ENCODE peak calls at places on chromosome 4, in ten cellular contexts. C is psoas muscle, O is keratinocyte, I is transverse colon, S is cardiac muscle cell, D is Karpas-422, J is SK-N-SH, Q is left lung, Z is endodermal cell, P is tibial nerve. G is an unnamed sample.

GRCh38 chr4:185839204-185839712 is 27.3 kb upstream of the SORBS2 start:
- DNase-seq in C (peak; percentile 63), O (peak; percentile 36), I (peak; percentile 57), S (peak; percentile 11), D (no peak), J (no peak), Q (no peak), Z (peak; percentile 93), P (peak; percentile 41), G (peak; percentile 43)

GRCh38 chr4:101104264-101105052 is 242.9 kb downstream of the PPP3CA start:
- DNase-seq in C (no peak), O (no peak), I (no peak), S (no peak), D (no peak), J (no peak), Q (no peak), Z (no peak), P (no peak), G (no peak)

GRCh38 chr4:24451870-24452269 is 132.5 kb downstream of the DHX15 start:
- DNase-seq in C (no peak), O (no peak), I (no peak), S (no peak), D (no peak), J (no peak), Q (no peak), Z (no peak), P (no peak), G (no peak)

GRCh38 chr4:42302348-42302747 is 94.9 kb upstream of the SHISA3 start:
- DNase-seq in C (no peak), O (no peak), I (no peak), S (peak; percentile 37), D (peak; percentile 59), J (peak; percentile 64), Q (no peak), Z (peak; percentile 91), P (peak; percentile 48), G (no peak)

GRCh38 chr4:71663780-71664179 is 120.1 kb downstream of the GC start:
- DNase-seq in C (no peak), O (no peak), I (no peak), S (no peak), D (no peak), J (no peak), Q (no peak), Z (no peak), P (no peak), G (no peak)

GRCh38 chr4:150130953-150131352 is 52.7 kb downstream of the DCLK2 start:
- DNase-seq in C (peak; percentile 57), O (no peak), I (no peak), S (no peak), D (no peak), J (no peak), Q (no peak), Z (no peak), P (peak; percentile 25), G (no peak)

GRCh38 chr4:23717528-23718248 is 172.2 kb downstream of the PPARGC1A start:
- DNase-seq in C (no peak), O (no peak), I (peak; percentile 10), S (peak; percentile 10), D (peak; percentile 74), J (peak; percentile 65), Q (no peak), Z (peak; percentile 49), P (no peak), G (peak; percentile 43)

GRCh38 chr4:54709281-54709854 is 51.6 kb downstream of the KIT start:
- DNase-seq in C (no peak), O (no peak), I (no peak), S (no peak), D (no peak), J (no peak), Q (no peak), Z (no peak), P (no peak), G (no peak)

GRCh38 chr4:120071192-120071795 is 4.6 kb upstream of the MAD2L1 start:
- DNase-seq in C (no peak), O (no peak), I (peak; percentile 30), S (peak; percentile 65), D (peak; percentile 78), J (peak; percentile 24), Q (no peak), Z (peak; percentile 49), P (no peak), G (no peak)

GRCh38 chr4:30068234-30068633 is 651.9 kb upstream of the PCDH7 start:
- DNase-seq in C (no peak), O (no peak), I (no peak), S (peak; percentile 17), D (no peak), J (no peak), Q (no peak), Z (no peak), P (no peak), G (no peak)

GRCh38 chr4:8393593-8394038 is 46.9 kb downstream of the ACOX3 start:
- DNase-seq in C (peak; percentile 85), O (no peak), I (peak; percentile 53), S (no peak), D (no peak), J (peak; percentile 89), Q (peak; percentile 7), Z (no peak), P (peak; percentile 67), G (no peak)

GRCh38 chr4:80265571-80266266 is 745 bp upstream of the FGF5 start:
- DNase-seq in C (no peak), O (peak; percentile 11), I (no peak), S (peak; percentile 33), D (no peak), J (peak; percentile 64), Q (no peak), Z (peak; percentile 63), P (no peak), G (no peak)

GRCh38 chr4:15348236-15348635 is 79.6 kb upstream of the C1QTNF7 start:
- DNase-seq in C (no peak), O (no peak), I (no peak), S (no peak), D (no peak), J (no peak), Q (no peak), Z (no peak), P (no peak), G (no peak)

GRCh38 chr4:106502106-106502699 is 133.6 kb upstream of the GIMD1 start:
- DNase-seq in C (peak; percentile 55), O (peak; percentile 7), I (peak; percentile 41), S (peak; percentile 77), D (peak; percentile 86), J (peak; percentile 62), Q (no peak), Z (peak; percentile 88), P (peak; percentile 15), G (peak; percentile 65)

GRCh38 chr4:40763228-40763716 is 13.5 kb downstream of the NSUN7 start:
- DNase-seq in C (no peak), O (no peak), I (no peak), S (no peak), D (no peak), J (no peak), Q (no peak), Z (no peak), P (no peak), G (no peak)

GRCh38 chr4:190016369-190017289 is 10.4 kb downstream of the FRG2 start:
- DNase-seq in C (no peak), O (no peak), I (no peak), S (no peak), D (no peak), J (peak; percentile 22), Q (peak; percentile 71), Z (no peak), P (no peak), G (no peak)

GRCh38 chr4:178205826-178206225 is 763.6 kb upstream of the AGA start:
- DNase-seq in C (no peak), O (peak; percentile 7), I (no peak), S (no peak), D (no peak), J (no peak), Q (no peak), Z (no peak), P (no peak), G (no peak)

GRCh38 chr4:159014896-159015295 is 88.0 kb upstream of the RAPGEF2 start:
- DNase-seq in C (no peak), O (no peak), I (no peak), S (no peak), D (no peak), J (no peak), Q (no peak), Z (no peak), P (no peak), G (no peak)
- H3K4me1 ChIP-seq in C (peaks cover 10% of the 10 kb centered on the region), O (peaks cover 13% of the 10 kb centered on the region), I (peaks cover 4% of the 10 kb centered on the region), S (no peaks in the 10 kb centered on the region), D (peaks cover 11% of the 10 kb centered on the region), J (peaks cover 10% of the 10 kb centered on the region), Q (no peaks in the 10 kb centered on the region), Z (peaks cover 3% of the 10 kb centered on the region), P (no peaks in the 10 kb centered on the region), G (no peaks in the 10 kb centered on the region)

GRCh38 chr4:4865705-4866123 is 6.2 kb downstream of the MSX1 start:
- DNase-seq in C (peak; percentile 37), O (no peak), I (no peak), S (no peak), D (no peak), J (peak; percentile 53), Q (no peak), Z (no peak), P (no peak), G (no peak)
- H3K4me3 ChIP-seq in C (peak overlapping the region; percentile 49), O (no peak overlapping the region), I (peak overlapping the region; percentile 4), S (peak overlapping the region; percentile 30), D (no peak overlapping the region), J (peak overlapping the region; percentile 19), Q (no peak overlapping the region), Z (peak overlapping the region; percentile 77), P (peak overlapping the region; percentile 31), G (no peak overlapping the region)

DNA sequence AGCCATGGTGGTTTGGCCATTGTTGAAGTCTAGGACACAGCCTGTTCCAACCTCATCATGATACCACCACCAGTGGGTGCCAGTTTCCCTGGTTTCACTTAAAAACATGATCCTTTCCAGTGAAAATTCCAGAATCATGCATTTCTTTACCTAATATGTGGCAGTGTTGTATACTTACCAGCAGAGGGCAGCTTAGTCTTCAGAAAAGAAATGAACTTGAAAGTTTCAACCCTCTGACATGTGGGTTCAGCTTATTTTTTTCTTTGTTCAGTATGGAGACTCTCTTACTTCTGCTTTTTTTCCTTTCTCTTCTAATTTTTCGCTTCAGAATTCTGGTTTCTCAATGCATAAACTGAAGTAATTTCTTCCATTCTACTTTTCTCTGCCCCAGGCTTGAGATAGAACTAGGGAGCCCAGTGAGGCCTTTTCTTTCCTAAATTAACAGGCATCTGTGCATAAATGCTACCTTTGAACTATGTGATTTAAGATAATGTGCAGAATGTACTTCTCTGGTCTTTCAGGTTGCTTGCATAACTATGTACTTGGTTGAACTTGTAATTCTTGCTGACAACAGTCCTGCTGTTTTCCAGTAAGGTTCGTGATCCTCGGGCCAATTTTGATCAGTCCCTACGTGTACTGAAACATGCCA is 10.7 kb downstream of the LIAS start:
- DNase-seq in C (no peak), O (no peak), I (no peak), S (peak; percentile 72), D (peak; percentile 90), J (peak; percentile 62), Q (no peak), Z (peak; percentile 79), P (peak; percentile 54), G (no peak)
- H3K36me3 ChIP-seq in C (peaks cover 6% of the 10 kb centered on the region), O (peaks cover 6% of the 10 kb centered on the region), I (no peaks in the 10 kb centered on the region), S (peaks cover 11% of the 10 kb centered on the region), D (peaks cover 38% of the 10 kb centered on the region), J (peaks cover 21% of the 10 kb centered on the region), Q (peaks cover 36% of the 10 kb centered on the region), Z (peaks cover 56% of the 10 kb centered on the region), P (no peaks in the 10 kb centered on the region), G (no peaks in the 10 kb centered on the region)

DNA sequence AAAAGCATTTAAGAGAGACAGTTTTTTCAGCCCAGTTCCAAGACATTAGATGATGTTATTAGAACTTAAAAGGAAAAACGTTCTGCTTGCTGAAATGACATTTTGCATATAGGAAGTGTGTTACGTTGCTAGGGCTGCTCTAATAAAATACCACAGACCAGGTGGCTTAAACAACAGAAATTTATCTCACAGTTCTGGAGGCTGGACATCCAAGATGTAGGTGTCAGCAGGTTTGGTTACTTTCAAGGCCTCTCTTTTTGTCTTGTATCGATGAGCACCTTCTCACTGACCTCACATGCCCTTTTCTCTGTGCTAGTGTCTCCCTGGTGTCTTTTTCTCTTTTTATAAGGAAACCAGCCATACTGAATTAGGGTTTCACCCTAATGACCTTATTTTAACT is 204.7 kb downstream of the PACRGL start:
- DNase-seq in C (no peak), O (no peak), I (no peak), S (no peak), D (no peak), J (no peak), Q (no peak), Z (no peak), P (no peak), G (no peak)
- H3K4me1 ChIP-seq in C (no peaks in the 10 kb centered on the region), O (no peaks in the 10 kb centered on the region), I (no peaks in the 10 kb centered on the region), S (no peaks in the 10 kb centered on the region), D (no peaks in the 10 kb centered on the region), J (no peaks in the 10 kb centered on the region), Q (no peaks in the 10 kb centered on the region), Z (no peaks in the 10 kb centered on the region), P (no peaks in the 10 kb centered on the region), G (no peaks in the 10 kb centered on the region)